ENCODE peak calls at places on chromosome 16, in five cellular contexts. P is HEK293T; Z is GM20000; K is activated naive CD4-positive, alpha-beta T cell; F is substantia nigra. A is an unnamed sample.

GRCh38 chr16:2855536-2855935 is 2.4 kb downstream of the PRSS22 start:
- DNase-seq in K (no peak), F (no peak), P (no peak), Z (peak), A (no peak)

GRCh38 chr16:77596243-77596642 is 126.1 kb upstream of the NUDT7 start:
- DNase-seq in F (no peak), K (no peak), Z (no peak), P (no peak), A (no peak)

GRCh38 chr16:53055603-53056527 is 1.1 kb downstream of the CHD9 start:
- DNase-seq in F (peak), P (no peak), Z (no peak), K (no peak), A (no peak)

GRCh38 chr16:17129971-17130370 is 340.8 kb downstream of the XYLT1 start:
- DNase-seq in K (no peak), Z (no peak), P (no peak), F (no peak), A (no peak)

GRCh38 chr16:10594312-10594950 is 14.0 kb upstream of the EMP2 start:
- DNase-seq in K (no peak), P (no peak), Z (no peak), F (no peak), A (no peak)

GRCh38 chr16:4404247-4404966 is 12.0 kb downstream of the CORO7 start:
- DNase-seq in Z (no peak), F (no peak), P (peak), K (no peak), A (peak)

GRCh38 chr16:27367463-27368357 is 34.3 kb upstream of the IL21R start:
- DNase-seq in P (peak), Z (peak), K (peak), F (peak), A (peak)

GRCh38 chr16:11005611-11005975 is 61.2 kb downstream of the CLEC16A start:
- DNase-seq in P (no peak), F (no peak), Z (no peak), K (no peak), A (no peak)

GRCh38 chr16:8397223-8397622 is 193.1 kb downstream of the TMEM114 start:
- DNase-seq in F (no peak), K (no peak), Z (no peak), P (no peak), A (no peak)

GRCh38 chr16:60107467-60107866 is 1373.4 kb upstream of the GOT2 start:
- DNase-seq in Z (no peak), P (no peak), F (no peak), K (no peak), A (no peak)

GRCh38 chr16:57623251-57624043 is 5.0 kb upstream of the ADGRG1 start:
- DNase-seq in F (peak), P (no peak), Z (no peak), K (no peak), A (no peak)

GRCh38 chr16:73020409-73020884 is 27.5 kb downstream of the ZFHX3 start:
- DNase-seq in F (no peak), P (no peak), K (no peak), Z (no peak), A (no peak)

GRCh38 chr16:64983983-64984382 is 137.9 kb downstream of the CDH11 start:
- DNase-seq in K (no peak), Z (no peak), P (peak), F (peak), A (peak)

GRCh38 chr16:19389246-19389645 is 28.4 kb upstream of the TMC5 start:
- DNase-seq in F (no peak), K (peak), P (peak), Z (peak), A (peak)

GRCh38 chr16:12874135-12874534 is 27.3 kb upstream of the SHISA9 start:
- DNase-seq in F (no peak), Z (no peak), K (no peak), P (no peak), A (no peak)

GRCh38 chr16:4414187-4414909 is 2.0 kb downstream of the CORO7 start:
- DNase-seq in Z (peak), F (no peak), K (peak), P (no peak), A (no peak)

GRCh38 chr16:70490261-70490660 is 33.1 kb downstream of the COG4 start:
- DNase-seq in K (no peak), F (no peak), Z (no peak), P (no peak), A (no peak)

GRCh38 chr16:67917852-67918236 is 13.8 kb downstream of the CTRL start:
- DNase-seq in F (no peak), K (no peak), Z (no peak), P (no peak), A (no peak)

GRCh38 chr16:80981103-80981502 is 25.6 kb downstream of the CMC2 start:
- DNase-seq in F (no peak), P (no peak), Z (no peak), K (no peak), A (no peak)

GRCh38 chr16:57531253-57531575 is 5.2 kb downstream of the CCDC102A start:
- DNase-seq in F (no peak), Z (no peak), K (no peak), P (no peak), A (no peak)

GRCh38 chr16:68374961-68375660 is 64.3 kb downstream of the PRMT7 start:
- DNase-seq in F (no peak), Z (no peak), K (no peak), P (no peak), A (no peak)

GRCh38 chr16:11175106-11175795 is 80.8 kb downstream of the SOCS1 start:
- DNase-seq in Z (no peak), F (no peak), P (no peak), K (no peak), A (no peak)

GRCh38 chr16:75250809-75251279 is 580 bp downstream of the BCAR1 start:
- DNase-seq in P (peak), K (no peak), Z (peak), F (no peak), A (peak)

GRCh38 chr16:69773255-69773947 is 11.3 kb downstream of the WWP2 start:
- DNase-seq in K (no peak), P (no peak), Z (no peak), F (no peak), A (no peak)

GRCh38 chr16:27273670-27274522 is 5.3 kb upstream of the NSMCE1 start:
- DNase-seq in K (no peak), F (no peak), Z (no peak), P (no peak), A (no peak)

GRCh38 chr16:1964506-1965471 is at the start of gene RPS2:
- DNase-seq in F (peak), Z (peak), K (peak), P (peak), A (peak)

GRCh38 chr16:69865701-69866100 is 85.4 kb upstream of the CLEC18A start:
- DNase-seq in P (no peak), Z (no peak), K (no peak), F (no peak), A (no peak)

GRCh38 chr16:88914750-88915368 is 48.4 kb upstream of the PABPN1L start:
- DNase-seq in Z (no peak), F (no peak), K (no peak), P (no peak), A (no peak)

GRCh38 chr16:56848955-56849689 is 15.9 kb upstream of the SLC12A3 start:
- DNase-seq in F (no peak), Z (no peak), P (no peak), K (no peak), A (no peak)

GRCh38 chr16:55710466-55710865 is 54.7 kb downstream of the SLC6A2 start:
- DNase-seq in Z (no peak), P (no peak), K (no peak), F (no peak), A (peak)

GRCh38 chr16:68257906-68258800 is 6.2 kb upstream of the SLC7A6 start:
- DNase-seq in Z (no peak), F (no peak), K (no peak), P (no peak), A (peak)

GRCh38 chr16:49598386-49599170 is 225.0 kb downstream of the C16orf78 start:
- DNase-seq in P (no peak), Z (peak), F (no peak), K (no peak), A (no peak)

GRCh38 chr16:83247767-83248372 is 559.9 kb upstream of the HSBP1 start:
- DNase-seq in K (no peak), F (no peak), P (no peak), Z (no peak), A (no peak)